ENCODE peak calls at places on chromosomes 5 and 9, in five cellular contexts. F is H1, Y is HepG2, J is GM12891, H is K562. E is an unnamed sample.

GRCh38 chr9:100354121-100354800 is 1.5 kb upstream of the TEX10 start:
- DNase-seq in H (no peak), F (no peak), Y (no peak), J (no peak), E (no peak)

GRCh38 chr5:169668732-169669131 is 31.7 kb downstream of the DOCK2 start:
- DNase-seq in H (no peak), F (no peak), Y (no peak), J (no peak), E (no peak)

GRCh38 chr9:114364528-114365041 is 23.2 kb downstream of the AKNA start:
- DNase-seq in Y (no peak), F (no peak), H (no peak), J (no peak), E (no peak)

GRCh38 chr9:99430301-99430700 is 208.2 kb downstream of the SEC61B start:
- DNase-seq in F (no peak), Y (no peak), J (no peak), H (no peak), E (no peak)

GRCh38 chr5:178394074-178394473 is 161.5 kb upstream of the PHYKPL start:
- DNase-seq in J (no peak), H (no peak), Y (no peak), F (no peak), E (no peak)

GRCh38 chr9:16985559-16986348 is 115.3 kb upstream of the BNC2 start:
- DNase-seq in F (no peak), Y (no peak), H (no peak), J (no peak), E (no peak)

GRCh38 chr9:121557581-121558422 is 58.2 kb upstream of the GGTA1 start:
- DNase-seq in Y (no peak), H (no peak), J (peak; percentile 51), F (no peak), E (no peak)

GRCh38 chr9:4090491-4090890 is 209.4 kb downstream of the GLIS3 start:
- DNase-seq in J (no peak), H (no peak), Y (no peak), F (no peak), E (no peak)

GRCh38 chr9:134644715-134645606 is 3.4 kb downstream of the COL5A1 start:
- DNase-seq in Y (no peak), J (no peak), F (no peak), H (peak; percentile 65), E (no peak)

DNA sequence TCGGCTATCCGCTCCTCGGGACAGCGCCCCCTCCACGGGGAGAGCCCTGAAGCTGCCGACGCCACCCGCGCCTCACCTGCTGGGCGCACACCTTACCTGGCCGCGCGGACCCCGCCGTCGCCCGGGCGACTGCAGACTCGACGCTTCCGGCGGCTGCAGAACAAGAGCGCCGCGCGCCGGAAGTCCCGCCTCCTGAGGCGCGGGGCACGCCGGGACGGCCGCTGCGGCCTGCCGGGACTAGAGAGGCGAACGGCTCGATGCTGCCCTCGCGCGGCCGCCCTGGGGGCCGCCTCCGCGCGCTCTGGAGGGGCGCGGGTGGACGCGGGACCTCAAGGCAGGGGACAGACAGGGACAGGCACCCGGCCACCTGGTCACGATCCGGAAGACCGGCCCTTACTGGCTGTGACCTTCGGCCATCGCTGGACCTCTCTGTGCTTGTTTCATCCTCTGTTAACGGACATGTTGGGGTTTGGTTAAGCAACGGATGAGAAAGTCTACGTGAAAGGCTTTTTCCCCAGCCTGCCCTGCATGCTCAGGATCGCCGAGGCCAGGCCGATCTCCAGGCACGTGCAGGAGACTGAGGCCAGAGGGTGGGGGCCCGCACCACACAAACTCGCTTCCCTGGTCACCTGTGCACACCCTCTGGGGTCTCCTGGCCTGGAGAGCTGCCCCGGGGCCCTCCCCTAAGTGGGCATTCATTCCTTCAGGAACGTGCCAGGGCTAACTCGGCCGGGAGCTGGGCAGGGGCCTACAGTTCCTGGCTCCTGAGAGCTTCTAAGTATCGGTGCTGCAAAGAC is at the start of gene SNAPC4:
- DNase-seq in F (peak; percentile 76), Y (peak; percentile 77), H (peak; percentile 93), J (peak; percentile 99), E (peak; percentile 98)
- TF ChIP-seq POLR2A in F (peak; percentile 86), Y (peak; percentile 86), H (peak; percentile 68), J (peak; percentile 57), E (peak; percentile 89)

DNA sequence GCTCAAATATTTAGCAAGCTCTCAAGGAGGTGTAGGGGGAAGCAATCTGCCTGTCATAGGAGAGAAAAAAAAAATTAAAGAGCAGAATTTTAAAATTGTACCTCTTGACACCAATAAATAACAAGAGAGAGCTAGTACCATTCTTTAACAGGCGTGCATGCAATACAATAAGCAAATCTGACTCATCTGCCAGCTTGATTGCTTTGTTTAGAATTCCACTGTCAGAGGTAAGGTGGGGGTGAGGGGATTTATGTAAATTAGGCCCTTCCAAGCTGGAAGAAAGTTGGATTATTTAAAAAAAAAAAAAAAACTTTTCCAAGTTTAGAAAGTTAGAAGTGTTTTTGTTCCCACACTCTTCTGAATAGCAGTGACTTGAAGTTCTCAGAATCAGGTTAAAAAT is 477.3 kb downstream of the TLE4 start:
- DNase-seq in F (no peak), H (no peak), Y (no peak), J (no peak), E (no peak)
- TF ChIP-seq TAF1 in F (no peak), H (no peak), Y (no peak), J (no peak), E (no peak)

GRCh38 chr9:5582835-5583195 is 46.1 kb upstream of the RIC1 start:
- DNase-seq in Y (no peak), H (no peak), J (no peak), F (no peak), E (no peak)
- TF ChIP-seq POLR2A in Y (no peak), H (no peak), J (no peak), F (no peak), E (peak; percentile 44)

DNA sequence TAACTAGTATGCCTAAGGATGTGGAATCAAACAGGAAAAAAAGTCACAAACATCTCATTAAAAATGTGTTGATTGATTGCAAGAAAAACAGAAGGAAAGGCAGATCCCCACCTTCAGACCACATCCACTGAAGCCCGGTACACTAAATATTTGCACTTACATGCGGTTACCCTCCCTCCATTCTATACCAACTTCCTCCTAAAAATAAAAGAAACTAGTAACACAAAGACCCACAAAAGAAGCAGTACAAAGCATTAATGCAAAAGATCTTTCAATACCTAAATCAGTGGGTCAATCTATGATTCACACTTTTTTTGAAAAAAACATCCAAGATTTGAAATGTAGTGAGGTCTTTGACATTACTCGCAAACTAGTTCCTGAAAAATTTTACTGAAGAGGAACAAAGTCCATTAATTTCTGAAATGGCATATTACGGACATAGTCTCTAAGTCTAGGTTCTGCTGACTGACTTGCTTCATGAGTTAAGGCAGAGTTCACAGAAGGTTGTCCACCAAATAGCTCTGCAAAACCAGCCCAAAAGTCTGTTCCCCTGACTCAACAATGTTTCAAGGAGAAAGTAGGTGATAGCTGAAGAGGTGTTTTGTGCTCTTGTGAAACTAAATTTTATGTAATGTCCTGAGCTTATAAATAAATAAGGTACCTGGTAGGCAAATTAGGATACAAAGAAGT is 100.7 kb downstream of the PAM start:
- DNase-seq in H (no peak), J (no peak), F (no peak), Y (no peak), E (no peak)
- TF ChIP-seq TAF1 in H (no peak), J (no peak), F (no peak), Y (no peak), E (no peak)

GRCh38 chr5:133596049-133596448 is 16.3 kb downstream of the FSTL4 start:
- DNase-seq in F (no peak), J (no peak), H (no peak), Y (no peak), E (no peak)
- TF ChIP-seq POLR2A in F (no peak), J (no peak), H (no peak), Y (no peak), E (no peak)

GRCh38 chr5:54002779-54003178 is 307.6 kb downstream of the ARL15 start:
- DNase-seq in Y (no peak), F (no peak), H (no peak), J (no peak), E (no peak)
- TF ChIP-seq TAF1 in Y (no peak), F (no peak), H (no peak), J (no peak), E (no peak)

DNA sequence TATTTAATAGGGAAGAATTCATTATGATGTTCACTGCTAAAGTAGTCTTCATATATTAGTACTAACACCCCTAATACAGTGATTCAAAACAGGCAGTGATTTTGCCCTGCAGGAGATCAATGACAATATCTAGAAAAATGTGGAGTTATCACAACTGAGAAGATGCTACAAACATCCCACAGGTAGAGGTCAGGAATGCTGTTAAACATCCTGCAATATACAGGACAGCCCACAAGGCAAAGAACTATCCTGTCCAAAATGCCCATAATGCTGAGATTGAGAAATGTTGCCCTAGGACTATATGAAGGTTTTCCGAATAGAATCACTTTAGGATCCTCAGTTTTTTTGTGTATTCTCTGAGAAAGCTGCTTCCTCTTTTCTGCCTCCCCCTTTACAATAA is 15.3 kb downstream of the RORB start:
- DNase-seq in H (no peak), F (no peak), Y (no peak), J (no peak), E (no peak)
- TF ChIP-seq POLR2A in H (no peak), F (no peak), Y (no peak), J (no peak), E (no peak)

GRCh38 chr5:174526177-174526576 is 198.2 kb upstream of the MSX2 start:
- DNase-seq in J (no peak), Y (no peak), F (no peak), H (no peak), E (no peak)

GRCh38 chr5:174523311-174524159 is 200.8 kb upstream of the MSX2 start:
- DNase-seq in F (no peak), H (no peak), J (no peak), Y (no peak), E (no peak)

GRCh38 chr5:174518512-174518911 is 205.9 kb upstream of the MSX2 start:
- DNase-seq in F (no peak), H (no peak), Y (no peak), J (no peak), E (no peak)

GRCh38 chr5:174520420-174521396 is 203.7 kb upstream of the MSX2 start:
- DNase-seq in J (no peak), H (no peak), F (peak; percentile 27), Y (peak; percentile 78), E (no peak)

GRCh38 chr5:174522641-174523260 is 201.6 kb upstream of the MSX2 start:
- DNase-seq in H (no peak), Y (no peak), F (no peak), J (no peak), E (no peak)
- TF ChIP-seq TAF1 in H (no peak), Y (no peak), F (no peak), J (no peak), E (no peak)

E was measured in GM12892.